ENCODE peak calls at places on chromosomes 11 and 22, in six cellular contexts. N is right atrium auricular region, F is aorta, C is adipocyte, L is pancreas, J is A549. H is an unnamed sample. For H3K9me3, the result is how much of the 10 kb centered on the place peaks cover.

GRCh38 chr11:134045799-134046635 is 22.9 kb upstream of the JAM3 start:
- DNase-seq in N (no peak), L (peak), J (no peak), F (peak), C (no peak), H (no peak)

GRCh38 chr22:25134028-25134427 is 65.6 kb upstream of the CRYBB3 start:
- DNase-seq in F (no peak), L (no peak), J (no peak), C (no peak), N (no peak), H (no peak)

GRCh38 chr11:132742929-132743328 is 789.4 kb downstream of the OPCML start:
- DNase-seq in N (no peak), L (no peak), C (no peak), F (no peak), J (no peak), H (no peak)

GRCh38 chr22:35219012-35219411 is 38.3 kb upstream of the HMGXB4 start:
- DNase-seq in F (no peak), N (no peak), L (no peak), J (peak), C (peak), H (no peak)

GRCh38 chr11:95788921-95789505 is 569 bp downstream of the FAM76B start:
- DNase-seq in L (peak), J (peak), N (no peak), C (peak), F (no peak), H (no peak)

GRCh38 chr11:61495801-61496601 is 12.5 kb upstream of the LRRC10B start:
- DNase-seq in F (no peak), N (no peak), L (peak), J (no peak), C (no peak), H (no peak)

GRCh38 chr22:24437820-24438328 is 10.5 kb downstream of the ADORA2A start:
- DNase-seq in J (no peak), C (peak), L (no peak), N (no peak), F (no peak), H (no peak)

GRCh38 chr22:39098026-39098425 is 982 bp downstream of the APOBEC3H start:
- DNase-seq in L (no peak), J (no peak), F (peak), C (no peak), N (no peak), H (no peak)

GRCh38 chr11:14378171-14378570 is 19.2 kb upstream of the RRAS2 start:
- DNase-seq in J (no peak), N (no peak), L (no peak), F (no peak), C (no peak), H (no peak)

GRCh38 chr11:6604081-6604626 is 580 bp downstream of the ILK start:
- DNase-seq in N (peak), L (peak), J (peak), F (no peak), C (peak), H (no peak)

GRCh38 chr11:57643802-57644201 is 5.9 kb downstream of the YPEL4 start:
- DNase-seq in L (no peak), C (no peak), F (no peak), J (no peak), N (no peak), H (no peak)

GRCh38 chr22:48894064-48894671 is 933.5 kb downstream of the BRD1 start:
- DNase-seq in C (no peak), N (peak), L (peak), J (no peak), F (no peak), H (no peak)

GRCh38 chr22:48893288-48894063 is 934.2 kb downstream of the BRD1 start:
- DNase-seq in C (no peak), J (no peak), F (no peak), N (peak), L (no peak), H (no peak)

GRCh38 chr22:48890693-48891554 is 936.7 kb downstream of the BRD1 start:
- DNase-seq in L (no peak), F (peak), N (peak), J (no peak), C (no peak), H (no peak)

GRCh38 chr22:48891688-48892380 is 935.8 kb downstream of the BRD1 start:
- DNase-seq in L (no peak), N (peak), F (no peak), J (no peak), C (no peak), H (no peak)

DNA sequence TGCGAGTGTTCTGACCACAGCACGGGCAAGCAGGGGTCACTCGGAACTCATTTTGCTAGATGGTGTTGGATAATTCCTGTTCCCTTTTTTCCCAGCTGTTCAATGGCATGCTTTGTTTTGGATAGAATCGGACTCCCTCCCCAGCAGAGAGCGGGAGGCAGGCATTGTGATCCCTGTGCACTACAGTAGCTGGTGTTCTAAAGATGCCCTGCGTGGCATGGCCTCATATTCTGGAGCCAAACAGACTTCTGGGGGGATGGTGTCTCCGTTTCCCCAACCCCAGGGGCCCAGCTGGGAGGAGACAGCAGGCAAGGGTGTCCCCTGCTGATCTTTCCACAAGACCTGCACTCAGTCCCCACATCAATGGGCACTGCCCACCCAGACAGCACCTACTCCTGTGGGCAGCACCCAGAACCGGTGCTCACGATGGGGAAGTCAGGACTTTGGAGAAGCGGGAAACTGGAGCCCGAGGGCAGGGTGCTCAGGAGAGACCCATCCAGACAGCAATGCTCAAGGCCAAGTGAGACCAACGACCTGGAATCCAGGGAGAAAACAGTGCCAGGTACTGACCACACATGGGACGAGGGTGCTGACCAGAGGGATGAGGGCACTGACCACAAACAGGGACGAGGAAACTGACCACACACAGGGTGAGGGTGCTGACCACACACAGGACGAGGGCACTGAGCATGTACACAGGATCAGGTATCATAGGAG is 934.9 kb downstream of the BRD1 start:
- DNase-seq in C (no peak), N (peak), L (no peak), J (no peak), F (no peak), H (no peak)
- H3K9me3 ChIP-seq in C (under half), N (under half), L (under half), J (under half), F (under half), H (under half)

GRCh38 chr22:46823248-46823647 is 60.8 kb downstream of the TBC1D22A start:
- DNase-seq in C (no peak), N (no peak), J (no peak), L (no peak), F (no peak), H (no peak)
- H3K9me3 ChIP-seq in C (under half), N (under half), J (under half), L (under half), F (under half), H (under half)

GRCh38 chr22:47369431-47370015 is 607.1 kb downstream of the TBC1D22A start:
- DNase-seq in F (no peak), J (no peak), N (no peak), L (no peak), C (no peak), H (no peak)
- H3K9me3 ChIP-seq in F (under half), J (under half), N (under half), L (under half), C (under half), H (under half)

GRCh38 chr22:48959496-48959895 is 868.2 kb downstream of the BRD1 start:
- DNase-seq in F (peak), C (no peak), J (no peak), L (no peak), N (peak), H (no peak)
- H3K9me3 ChIP-seq in F (under half), C (under half), J (under half), L (under half), N (under half), H (under half)

DNA sequence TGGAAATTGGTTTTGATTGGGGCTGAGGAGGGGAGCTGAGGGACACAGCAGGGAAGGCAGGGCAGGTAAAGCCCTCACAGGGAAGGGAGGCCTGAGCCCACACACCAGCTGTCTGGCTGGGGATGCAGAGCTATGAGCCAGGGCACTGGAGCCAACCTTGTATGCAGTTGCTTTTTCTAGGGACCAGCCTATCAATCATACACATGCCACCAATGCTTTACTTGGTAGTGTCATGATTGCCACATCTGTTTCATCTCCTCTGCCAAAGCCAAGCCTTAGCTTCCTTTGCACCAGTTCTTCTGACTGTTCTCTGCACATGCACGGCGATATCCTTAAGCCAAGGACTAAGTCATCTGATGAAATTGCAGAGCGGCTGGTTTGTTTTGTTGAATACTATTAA is 207.1 kb upstream of the PLET1 start:
- DNase-seq in J (no peak), L (no peak), C (no peak), N (no peak), F (no peak), H (no peak)
- H3K9me3 ChIP-seq in J (under half), L (under half), C (under half), N (under half), F (under half), H (under half)

GRCh38 chr22:49079027-49079725 is 748.5 kb downstream of the BRD1 start:
- DNase-seq in C (no peak), J (no peak), F (peak), L (no peak), N (no peak), H (no peak)
- H3K9me3 ChIP-seq in C (under half), J (under half), F (under half), L (under half), N (under half), H (under half)

DNA sequence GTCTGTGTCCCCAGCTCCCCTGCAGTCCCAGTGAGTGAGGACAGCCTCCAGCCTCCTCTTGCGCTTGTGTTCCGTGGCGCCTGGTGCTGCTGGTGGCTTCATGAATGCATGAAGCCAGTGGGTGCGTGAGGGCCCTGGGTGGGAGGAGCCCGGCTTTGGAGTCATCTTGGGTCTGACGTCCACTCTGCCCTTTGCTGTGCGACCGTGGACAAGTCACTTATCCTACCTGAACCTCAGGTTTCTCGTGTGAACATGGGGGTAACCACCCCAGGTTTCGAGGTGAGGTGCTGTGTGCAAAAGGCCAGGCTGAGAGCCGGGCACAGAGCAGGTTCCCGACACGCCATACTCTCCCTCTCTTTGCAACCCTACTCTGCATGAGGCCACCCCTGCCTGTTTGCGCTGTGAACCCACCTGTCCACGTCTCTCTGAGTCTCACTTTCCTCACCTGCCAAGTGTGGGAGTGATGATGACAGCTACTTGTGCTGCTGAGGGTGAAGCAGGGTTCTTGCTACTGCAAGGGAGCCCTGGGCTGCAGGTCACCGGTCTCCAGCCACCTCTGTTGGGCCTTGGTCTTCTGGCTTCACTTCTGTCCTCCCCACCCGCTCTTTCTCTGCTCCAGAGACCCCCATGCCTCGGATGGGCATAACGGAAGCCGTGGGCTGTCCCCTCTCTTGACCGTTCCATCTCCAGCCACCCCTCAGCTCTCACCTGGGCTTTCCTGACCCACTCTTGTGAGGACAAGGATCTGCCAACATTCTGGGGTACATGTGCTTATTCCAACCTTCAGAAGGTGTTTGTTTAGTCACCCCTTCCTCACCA is 537.6 kb downstream of the TBC1D22A start:
- DNase-seq in C (no peak), F (peak), L (peak), N (peak), J (no peak), H (no peak)
- H3K9me3 ChIP-seq in C (under half), F (under half), L (under half), N (under half), J (under half), H (under half)